ENCODE peak calls at places on chromosomes 5 and 9, in eight cellular contexts. One of them, this sample, is unnamed.

GRCh38 chr5:6143523-6143922 is 234.8 kb downstream of the MED10 start:
- DNase-seq in stomach: no peak
- DNase-seq in spleen: no peak
- DNase-seq in transverse colon: no peak
- DNase-seq in prostate gland: no peak
- DNase-seq in SK-N-SH: no peak
- DNase-seq in H1: peak; percentile 19
- DNase-seq in HCT116: no peak
- DNase-seq in this sample: no peak

GRCh38 chr9:15416880-15417279 is 5.8 kb upstream of the SNAPC3 start:
- DNase-seq in stomach: peak; percentile 63
- DNase-seq in spleen: no peak
- DNase-seq in transverse colon: peak; percentile 66
- DNase-seq in prostate gland: no peak
- DNase-seq in SK-N-SH: peak; percentile 58
- DNase-seq in H1: no peak
- DNase-seq in HCT116: no peak
- DNase-seq in this sample: no peak

GRCh38 chr5:62985749-62986148 is 407.1 kb downstream of the LRRC70 start:
- DNase-seq in stomach: no peak
- DNase-seq in spleen: no peak
- DNase-seq in transverse colon: no peak
- DNase-seq in prostate gland: no peak
- DNase-seq in SK-N-SH: no peak
- DNase-seq in H1: no peak
- DNase-seq in HCT116: no peak
- DNase-seq in this sample: no peak

GRCh38 chr5:125348221-125348692 is 601.8 kb upstream of the ZNF608 start:
- DNase-seq in stomach: no peak
- DNase-seq in spleen: no peak
- DNase-seq in transverse colon: no peak
- DNase-seq in prostate gland: no peak
- DNase-seq in SK-N-SH: no peak
- DNase-seq in H1: peak; percentile 25
- DNase-seq in HCT116: no peak
- DNase-seq in this sample: no peak

GRCh38 chr5:172952034-172952511 is 7.2 kb upstream of the RPL26L1 start:
- DNase-seq in stomach: no peak
- DNase-seq in spleen: no peak
- DNase-seq in transverse colon: no peak
- DNase-seq in prostate gland: no peak
- DNase-seq in SK-N-SH: no peak
- DNase-seq in H1: no peak
- DNase-seq in HCT116: no peak
- DNase-seq in this sample: no peak

GRCh38 chr5:122756263-122756911 is 18.5 kb upstream of the SNX2 start:
- DNase-seq in stomach: no peak
- DNase-seq in spleen: no peak
- DNase-seq in transverse colon: no peak
- DNase-seq in prostate gland: no peak
- DNase-seq in SK-N-SH: no peak
- DNase-seq in H1: no peak
- DNase-seq in HCT116: no peak
- DNase-seq in this sample: no peak

GRCh38 chr9:86353591-86354047 is 591 bp downstream of the TUT7 start:
- DNase-seq in stomach: peak; percentile 60
- DNase-seq in spleen: no peak
- DNase-seq in transverse colon: peak; percentile 68
- DNase-seq in prostate gland: peak; percentile 55
- DNase-seq in SK-N-SH: no peak
- DNase-seq in H1: peak; percentile 1
- DNase-seq in HCT116: no peak
- DNase-seq in this sample: no peak

GRCh38 chr5:91318727-91319126 is 64.4 kb downstream of the ARRDC3 start:
- DNase-seq in stomach: no peak
- DNase-seq in spleen: no peak
- DNase-seq in transverse colon: no peak
- DNase-seq in prostate gland: no peak
- DNase-seq in SK-N-SH: no peak
- DNase-seq in H1: no peak
- DNase-seq in HCT116: no peak
- DNase-seq in this sample: no peak

GRCh38 chr9:125550216-125550614 is 156.8 kb downstream of the MAPKAP1 start:
- DNase-seq in stomach: no peak
- DNase-seq in spleen: no peak
- DNase-seq in transverse colon: no peak
- DNase-seq in prostate gland: no peak
- DNase-seq in SK-N-SH: no peak
- DNase-seq in H1: no peak
- DNase-seq in HCT116: no peak
- DNase-seq in this sample: no peak

GRCh38 chr5:128257096-128257495 is 173.5 kb downstream of the SLC12A2 start:
- DNase-seq in stomach: no peak
- DNase-seq in spleen: no peak
- DNase-seq in transverse colon: no peak
- DNase-seq in prostate gland: no peak
- DNase-seq in SK-N-SH: no peak
- DNase-seq in H1: no peak
- DNase-seq in HCT116: no peak
- DNase-seq in this sample: no peak

GRCh38 chr9:33748633-33749304 is 46.6 kb upstream of the PRSS3 start:
- DNase-seq in stomach: no peak
- DNase-seq in spleen: no peak
- DNase-seq in transverse colon: no peak
- DNase-seq in prostate gland: no peak
- DNase-seq in SK-N-SH: no peak
- DNase-seq in H1: no peak
- DNase-seq in HCT116: no peak
- DNase-seq in this sample: no peak

GRCh38 chr9:26811106-26811505 is 81.5 kb downstream of the CAAP1 start:
- DNase-seq in stomach: no peak
- DNase-seq in spleen: no peak
- DNase-seq in transverse colon: no peak
- DNase-seq in prostate gland: no peak
- DNase-seq in SK-N-SH: no peak
- DNase-seq in H1: no peak
- DNase-seq in HCT116: no peak
- DNase-seq in this sample: no peak

GRCh38 chr9:15244001-15244441 is 63.0 kb downstream of the TTC39B start:
- DNase-seq in stomach: no peak
- DNase-seq in spleen: no peak
- DNase-seq in transverse colon: no peak
- DNase-seq in prostate gland: peak; percentile 8
- DNase-seq in SK-N-SH: no peak
- DNase-seq in H1: no peak
- DNase-seq in HCT116: no peak
- DNase-seq in this sample: no peak

GRCh38 chr9:110206388-110206787 is 1.6 kb downstream of the C9orf152 start:
- DNase-seq in stomach: peak; percentile 70
- DNase-seq in spleen: no peak
- DNase-seq in transverse colon: no peak
- DNase-seq in prostate gland: peak; percentile 51
- DNase-seq in SK-N-SH: no peak
- DNase-seq in H1: no peak
- DNase-seq in HCT116: no peak
- DNase-seq in this sample: no peak

GRCh38 chr5:177475563-177476427 is 2.4 kb upstream of the DBN1 start:
- DNase-seq in stomach: no peak
- DNase-seq in spleen: no peak
- DNase-seq in transverse colon: no peak
- DNase-seq in prostate gland: no peak
- DNase-seq in SK-N-SH: no peak
- DNase-seq in H1: no peak
- DNase-seq in HCT116: no peak
- DNase-seq in this sample: no peak

GRCh38 chr5:38576442-38576841 is 20.0 kb upstream of the LIFR start:
- DNase-seq in stomach: peak; percentile 67
- DNase-seq in spleen: no peak
- DNase-seq in transverse colon: no peak
- DNase-seq in prostate gland: peak; percentile 69
- DNase-seq in SK-N-SH: no peak
- DNase-seq in H1: no peak
- DNase-seq in HCT116: no peak
- DNase-seq in this sample: no peak

DNA sequence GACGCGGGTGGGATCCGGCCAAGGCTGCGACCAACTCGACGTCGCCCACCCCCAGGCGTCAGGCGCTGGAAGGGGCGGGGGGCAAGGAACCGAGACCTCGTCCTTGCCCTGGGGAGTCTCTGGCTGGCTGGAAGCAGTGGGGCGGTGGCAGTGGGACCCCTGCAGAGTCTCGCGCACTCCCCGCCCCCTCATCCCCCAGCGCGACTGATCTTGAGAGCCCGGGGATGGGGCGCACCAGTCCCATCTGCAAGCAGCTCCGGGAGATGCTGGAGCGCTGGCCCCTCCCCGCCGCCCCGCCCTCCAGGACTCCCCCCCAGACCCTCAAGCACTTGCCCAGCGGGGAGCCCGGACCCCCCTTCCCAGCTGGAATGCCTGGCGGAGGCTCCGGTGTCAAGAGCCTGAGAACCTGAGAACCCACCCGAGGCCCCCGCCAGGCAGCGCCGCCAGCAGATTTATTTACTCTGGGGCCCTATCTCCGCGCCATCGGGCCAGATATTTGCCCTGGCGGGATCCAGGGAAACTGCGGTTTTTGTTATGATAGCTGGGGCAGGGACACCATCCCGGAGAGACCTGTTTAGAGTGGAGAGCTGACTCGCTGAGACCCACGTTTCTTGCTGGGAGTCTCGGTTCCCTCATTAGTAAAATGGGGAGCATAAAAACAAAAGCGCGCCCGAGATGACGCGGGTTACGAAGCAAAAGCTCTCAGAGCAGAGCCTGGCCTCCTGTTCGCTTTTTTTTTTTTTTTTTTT is 1.2 kb downstream of the PRRT1B start:
- DNase-seq in stomach: peak; percentile 63
- DNase-seq in spleen: no peak
- DNase-seq in transverse colon: no peak
- DNase-seq in prostate gland: peak; percentile 23
- DNase-seq in SK-N-SH: peak; percentile 82
- DNase-seq in H1: no peak
- DNase-seq in HCT116: no peak
- DNase-seq in this sample: no peak
- H3K27ac ChIP-seq in stomach: peak overlapping the region; percentile 67
- H3K27ac ChIP-seq in spleen: no peak overlapping the region
- H3K27ac ChIP-seq in transverse colon: no peak overlapping the region
- H3K27ac ChIP-seq in prostate gland: no peak overlapping the region
- H3K27ac ChIP-seq in SK-N-SH: no peak overlapping the region
- H3K27ac ChIP-seq in H1: no peak overlapping the region
- H3K27ac ChIP-seq in HCT116: no peak overlapping the region
- H3K27ac ChIP-seq in this sample: no peak overlapping the region

DNA sequence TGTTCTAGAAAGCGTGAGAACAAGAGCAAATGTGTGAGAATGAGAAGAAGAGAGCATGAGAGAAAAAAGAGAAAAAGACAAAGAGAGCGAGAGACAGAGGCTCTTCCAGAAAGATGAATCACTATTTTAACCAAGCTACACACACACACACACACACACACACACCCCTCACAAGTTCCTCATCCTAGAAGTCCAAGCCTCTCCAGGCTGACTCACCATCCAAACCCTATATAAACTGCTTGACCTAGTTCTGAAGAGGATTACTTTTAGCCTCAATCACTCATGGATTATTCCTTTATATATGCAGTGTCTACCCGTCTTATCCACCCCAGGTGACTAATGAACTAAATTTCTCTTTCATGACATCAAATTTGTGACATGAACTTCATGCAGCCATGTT is 37.6 kb downstream of the C9orf57 start:
- DNase-seq in stomach: no peak
- DNase-seq in spleen: no peak
- DNase-seq in transverse colon: peak; percentile 25
- DNase-seq in prostate gland: no peak
- DNase-seq in SK-N-SH: no peak
- DNase-seq in H1: no peak
- DNase-seq in HCT116: no peak
- DNase-seq in this sample: no peak
- TF ChIP-seq CTCF in stomach: no peak
- TF ChIP-seq CTCF in spleen: no peak
- TF ChIP-seq CTCF in transverse colon: no peak
- TF ChIP-seq CTCF in prostate gland: no peak
- TF ChIP-seq CTCF in SK-N-SH: no peak
- TF ChIP-seq CTCF in H1: no peak
- TF ChIP-seq CTCF in HCT116: no peak
- TF ChIP-seq CTCF in this sample: no peak

GRCh38 chr5:64207978-64208377 is 42.3 kb downstream of the RNF180 start:
- DNase-seq in stomach: no peak
- DNase-seq in spleen: no peak
- DNase-seq in transverse colon: no peak
- DNase-seq in prostate gland: no peak
- DNase-seq in SK-N-SH: no peak
- DNase-seq in H1: no peak
- DNase-seq in HCT116: no peak
- DNase-seq in this sample: no peak

GRCh38 chr5:64209353-64209752 is 43.7 kb downstream of the RNF180 start:
- DNase-seq in stomach: no peak
- DNase-seq in spleen: no peak
- DNase-seq in transverse colon: no peak
- DNase-seq in prostate gland: no peak
- DNase-seq in SK-N-SH: no peak
- DNase-seq in H1: no peak
- DNase-seq in HCT116: no peak
- DNase-seq in this sample: no peak

GRCh38 chr5:64213568-64213967 is 47.9 kb downstream of the RNF180 start:
- DNase-seq in stomach: no peak
- DNase-seq in spleen: no peak
- DNase-seq in transverse colon: no peak
- DNase-seq in prostate gland: no peak
- DNase-seq in SK-N-SH: no peak
- DNase-seq in H1: no peak
- DNase-seq in HCT116: no peak
- DNase-seq in this sample: no peak

GRCh38 chr5:64214152-64214551 is 48.5 kb downstream of the RNF180 start:
- DNase-seq in stomach: no peak
- DNase-seq in spleen: no peak
- DNase-seq in transverse colon: no peak
- DNase-seq in prostate gland: no peak
- DNase-seq in SK-N-SH: no peak
- DNase-seq in H1: no peak
- DNase-seq in HCT116: no peak
- DNase-seq in this sample: no peak

DNA sequence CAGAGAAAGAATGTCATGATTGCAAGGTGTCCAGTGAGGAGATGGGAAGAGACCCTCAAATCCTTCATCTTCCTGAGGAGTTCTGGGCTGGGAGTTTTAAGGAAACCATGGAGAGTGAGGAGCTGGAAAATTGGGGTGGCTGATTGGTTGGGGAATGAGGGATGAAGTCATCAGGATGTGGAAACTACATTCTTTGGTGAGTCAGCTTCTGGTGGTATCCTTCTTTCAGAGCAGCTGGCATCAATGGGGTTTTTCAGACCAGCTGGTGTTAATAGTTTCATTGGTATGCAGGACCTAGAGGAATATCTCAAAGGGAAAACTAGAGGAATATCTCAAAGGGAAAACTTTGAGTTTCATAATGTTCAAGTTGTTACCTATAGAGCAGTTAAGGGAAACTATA is 45.2 kb downstream of the RNF180 start:
- DNase-seq in stomach: no peak
- DNase-seq in spleen: no peak
- DNase-seq in transverse colon: no peak
- DNase-seq in prostate gland: no peak
- DNase-seq in SK-N-SH: no peak
- DNase-seq in H1: peak; percentile 9
- DNase-seq in HCT116: no peak
- DNase-seq in this sample: no peak
- TF ChIP-seq POLR2AphosphoS5 in stomach: no peak
- TF ChIP-seq POLR2AphosphoS5 in spleen: no peak
- TF ChIP-seq POLR2AphosphoS5 in transverse colon: no peak
- TF ChIP-seq POLR2AphosphoS5 in prostate gland: no peak
- TF ChIP-seq POLR2AphosphoS5 in SK-N-SH: no peak
- TF ChIP-seq POLR2AphosphoS5 in H1: no peak
- TF ChIP-seq POLR2AphosphoS5 in HCT116: no peak
- TF ChIP-seq POLR2AphosphoS5 in this sample: no peak

GRCh38 chr9:36997414-36997813 is 36.7 kb downstream of the PAX5 start:
- DNase-seq in stomach: no peak
- DNase-seq in spleen: no peak
- DNase-seq in transverse colon: no peak
- DNase-seq in prostate gland: no peak
- DNase-seq in SK-N-SH: no peak
- DNase-seq in H1: no peak
- DNase-seq in HCT116: no peak
- DNase-seq in this sample: no peak
- H3K27ac ChIP-seq in stomach: no peak overlapping the region
- H3K27ac ChIP-seq in spleen: peak overlapping the region; percentile 82
- H3K27ac ChIP-seq in transverse colon: no peak overlapping the region
- H3K27ac ChIP-seq in prostate gland: no peak overlapping the region
- H3K27ac ChIP-seq in SK-N-SH: no peak overlapping the region
- H3K27ac ChIP-seq in H1: no peak overlapping the region
- H3K27ac ChIP-seq in HCT116: no peak overlapping the region
- H3K27ac ChIP-seq in this sample: no peak overlapping the region